ENCODE peak calls at places on chromosomes 6 and 20, in seven cellular contexts. Q is HL-60, D is HCT116, Y is astrocyte of the cerebellum, X is body of pancreas, R is psoas muscle, E is cardiac fibroblast. V is an unnamed sample.

GRCh38 chr20:32574296-32575226 is 10.6 kb downstream of the NOL4L start:
- DNase-seq in Q (peak; percentile 75), D (no peak), Y (peak; percentile 63), X (no peak), R (no peak), E (peak; percentile 93), V (no peak)

GRCh38 chr6:160348209-160348551 is at the start of gene SLC22A3:
- DNase-seq in Q (no peak), D (no peak), Y (no peak), X (peak; percentile 52), R (peak; percentile 68), E (no peak), V (peak; percentile 77)

GRCh38 chr6:20827798-20828197 is 293.5 kb downstream of the CDKAL1 start:
- DNase-seq in Q (no peak), D (no peak), Y (peak; percentile 70), X (no peak), R (no peak), E (peak; percentile 94), V (no peak)

GRCh38 chr20:9442858-9443257 is 71.5 kb upstream of the LAMP5 start:
- DNase-seq in Q (no peak), D (no peak), Y (no peak), X (no peak), R (no peak), E (no peak), V (no peak)

GRCh38 chr6:95078457-95078856 is 498.9 kb upstream of the MANEA start:
- DNase-seq in Q (no peak), D (no peak), Y (no peak), X (no peak), R (no peak), E (no peak), V (no peak)

GRCh38 chr20:51127713-51128112 is 104.8 kb upstream of the KCNG1 start:
- DNase-seq in Q (no peak), D (no peak), Y (no peak), X (no peak), R (no peak), E (no peak), V (no peak)

GRCh38 chr6:132673376-132674094 is 14.6 kb upstream of the TAAR1 start:
- DNase-seq in Q (no peak), D (no peak), Y (no peak), X (no peak), R (no peak), E (no peak), V (no peak)

GRCh38 chr20:11403711-11404110 is 514.0 kb upstream of the BTBD3 start:
- DNase-seq in Q (no peak), D (no peak), Y (no peak), X (no peak), R (no peak), E (peak; percentile 50), V (no peak)

GRCh38 chr6:73382462-73383113 is 12.0 kb upstream of the DDX43 start:
- DNase-seq in Q (no peak), D (peak; percentile 15), Y (no peak), X (no peak), R (no peak), E (no peak), V (no peak)

GRCh38 chr6:45129051-45129450 is 199.1 kb upstream of the RUNX2 start:
- DNase-seq in Q (no peak), D (no peak), Y (no peak), X (no peak), R (no peak), E (no peak), V (no peak)

DNA sequence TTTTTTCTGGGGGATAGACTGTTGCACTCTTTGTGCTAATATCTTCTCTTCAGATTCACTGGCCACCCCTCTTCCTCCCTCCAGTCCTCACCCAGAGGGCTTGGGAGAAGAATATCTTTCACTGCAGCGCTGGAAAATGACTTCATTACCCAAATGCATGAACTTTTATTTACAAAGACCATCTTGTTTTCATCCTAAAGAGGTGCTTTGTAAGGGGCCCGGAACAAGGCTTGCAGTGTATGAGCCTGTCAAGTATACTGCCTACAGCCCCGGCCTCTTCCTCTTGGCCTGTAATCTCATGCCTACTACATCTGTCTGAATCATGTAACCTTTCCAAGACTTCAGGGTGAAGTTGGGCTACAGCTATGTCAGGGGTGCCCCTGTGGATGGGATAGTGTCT is 554 bp upstream of the LAMA4 start:
- DNase-seq in Q (no peak), D (no peak), Y (no peak), X (no peak), R (no peak), E (no peak), V (no peak)
- H3K4me3 ChIP-seq in Q (no peak overlapping the region), D (no peak overlapping the region), Y (peak overlapping the region; percentile 82), X (no peak overlapping the region), R (peak overlapping the region; percentile 85), E (peak overlapping the region; percentile 90), V (peak overlapping the region; percentile 62)

DNA sequence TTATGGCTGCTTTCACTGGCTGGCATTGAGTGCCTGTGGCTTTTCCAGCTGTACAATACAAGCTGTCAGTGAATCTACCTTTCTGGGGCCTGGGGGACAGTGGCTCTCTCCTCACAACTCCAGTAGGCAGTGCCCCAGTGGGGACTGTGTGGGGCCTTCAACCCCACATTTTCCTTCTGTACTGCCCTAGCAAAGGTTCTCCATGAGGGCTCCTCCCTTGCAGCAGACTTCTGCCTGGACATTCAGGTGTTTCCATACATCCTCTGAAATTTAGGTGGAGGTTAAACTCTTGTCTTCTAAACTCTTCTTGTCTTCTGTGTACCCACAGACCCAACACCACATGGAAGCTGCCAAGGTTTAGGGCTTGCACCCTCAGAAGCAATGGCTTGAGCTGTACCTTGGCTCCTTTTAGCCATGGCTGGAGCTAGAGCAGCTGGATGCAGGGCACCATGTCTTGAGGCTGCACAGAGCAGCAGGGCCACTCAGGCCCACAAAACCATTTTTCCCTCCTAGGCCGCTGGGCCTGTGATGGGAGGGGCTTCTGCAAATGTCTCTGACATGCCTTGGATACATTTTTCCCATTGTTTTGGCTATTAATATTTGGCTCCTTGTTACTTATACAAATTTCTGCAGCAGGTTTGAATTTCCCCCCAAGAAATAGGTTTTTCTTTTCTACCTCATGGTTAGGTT is 9.6 kb downstream of the PEX7 start:
- DNase-seq in Q (no peak), D (no peak), Y (no peak), X (no peak), R (no peak), E (no peak), V (no peak)
- H3K4me3 ChIP-seq in Q (no peak overlapping the region), D (no peak overlapping the region), Y (no peak overlapping the region), X (no peak overlapping the region), R (no peak overlapping the region), E (no peak overlapping the region), V (no peak overlapping the region)

DNA sequence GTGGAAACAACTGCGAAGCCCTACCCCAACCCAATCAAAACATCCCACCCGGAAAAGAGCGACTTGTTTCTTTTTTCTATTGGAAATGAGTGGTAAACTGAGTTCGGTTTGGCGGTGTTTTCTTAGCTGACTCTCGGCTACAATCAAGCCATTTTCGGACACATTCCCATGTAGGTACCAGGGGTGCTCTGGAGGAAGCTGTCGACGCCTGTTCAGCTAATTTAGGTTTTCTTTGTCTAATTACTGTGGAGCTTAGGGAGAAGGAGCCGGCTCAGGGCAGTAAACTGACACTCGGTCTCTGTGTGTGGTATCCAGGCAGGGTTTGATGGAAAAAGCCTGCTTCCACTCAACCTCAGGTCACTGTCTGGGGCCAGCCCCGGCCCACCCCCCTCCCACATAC is 1.7 kb upstream of the FOXF2 start:
- DNase-seq in Q (no peak), D (no peak), Y (no peak), X (no peak), R (no peak), E (no peak), V (no peak)
- H3K4me3 ChIP-seq in Q (no peak overlapping the region), D (no peak overlapping the region), Y (no peak overlapping the region), X (no peak overlapping the region), R (no peak overlapping the region), E (no peak overlapping the region), V (peak overlapping the region; percentile 66)

GRCh38 chr20:2206957-2207769 is 88.6 kb upstream of the TGM3 start:
- DNase-seq in Q (peak; percentile 80), D (peak; percentile 29), Y (no peak), X (peak; percentile 89), R (peak; percentile 76), E (peak; percentile 70), V (peak; percentile 79)
- H3K4me3 ChIP-seq in Q (peak overlapping the region; percentile 62), D (peak overlapping the region; percentile 56), Y (peak overlapping the region; percentile 47), X (peak overlapping the region; percentile 29), R (peak overlapping the region; percentile 65), E (peak overlapping the region; percentile 53), V (peak overlapping the region; percentile 60)

GRCh38 chr20:4567172-4567571 is 154.5 kb upstream of the PRND start:
- DNase-seq in Q (no peak), D (no peak), Y (no peak), X (no peak), R (no peak), E (no peak), V (no peak)
- H3K4me3 ChIP-seq in Q (no peak overlapping the region), D (no peak overlapping the region), Y (no peak overlapping the region), X (no peak overlapping the region), R (no peak overlapping the region), E (no peak overlapping the region), V (no peak overlapping the region)

GRCh38 chr6:36874443-36875249 is at the start of gene PPIL1:
- DNase-seq in Q (peak; percentile 88), D (peak; percentile 88), Y (peak; percentile 80), X (peak; percentile 85), R (peak; percentile 85), E (peak; percentile 92), V (peak; percentile 91)

GRCh38 chr6:36873115-36873514 is 1.5 kb downstream of the PPIL1 start:
- DNase-seq in Q (no peak), D (no peak), Y (no peak), X (no peak), R (no peak), E (no peak), V (no peak)

GRCh38 chr6:36873612-36874011 is 991 bp downstream of the PPIL1 start:
- DNase-seq in Q (no peak), D (no peak), Y (no peak), X (no peak), R (no peak), E (no peak), V (no peak)

GRCh38 chr6:36874016-36874442 is 574 bp downstream of the PPIL1 start:
- DNase-seq in Q (no peak), D (no peak), Y (no peak), X (peak; percentile 84), R (peak; percentile 48), E (peak; percentile 38), V (no peak)

GRCh38 chr6:36875250-36875633 is 639 bp upstream of the PPIL1 start:
- DNase-seq in Q (no peak), D (no peak), Y (no peak), X (no peak), R (no peak), E (no peak), V (no peak)
- H3K4me3 ChIP-seq in Q (peak overlapping the region; percentile 76), D (peak overlapping the region; percentile 84), Y (peak overlapping the region; percentile 80), X (peak overlapping the region; percentile 69), R (peak overlapping the region; percentile 79), E (peak overlapping the region; percentile 93), V (peak overlapping the region; percentile 87)

DNA sequence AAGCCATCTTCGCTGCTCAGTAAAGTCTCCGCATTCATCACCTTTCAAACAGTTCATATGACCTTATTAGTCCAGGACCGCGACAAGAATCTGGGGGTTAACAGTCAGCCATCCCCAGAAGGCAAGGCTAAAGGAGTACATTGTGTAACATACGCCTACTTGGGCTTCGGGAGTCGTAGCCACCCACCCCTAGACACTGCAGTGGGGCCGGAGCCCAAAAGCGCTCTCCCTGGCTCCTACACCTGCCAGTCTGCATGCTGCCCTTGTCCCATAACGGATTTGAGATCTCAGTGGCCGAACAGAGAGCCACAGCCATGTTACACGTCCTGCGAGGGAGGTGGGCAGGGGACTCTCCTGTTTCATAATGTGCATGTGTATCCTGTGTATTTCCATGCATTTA is 1405.5 kb downstream of the GRIK2 start:
- DNase-seq in Q (no peak), D (no peak), Y (no peak), X (no peak), R (no peak), E (no peak), V (no peak)
- H3K4me3 ChIP-seq in Q (no peak overlapping the region), D (no peak overlapping the region), Y (no peak overlapping the region), X (no peak overlapping the region), R (no peak overlapping the region), E (no peak overlapping the region), V (no peak overlapping the region)